ENCODE peak calls at places on chromosome X, in eight cellular contexts. S, J, I, N, O, H, B and X are unnamed samples.

GRCh38 chrX:2955838-2956237 is 26.7 kb upstream of the ARSD start:
- DNase-seq in S (no peak), J (no peak), I (no peak), N (no peak), O (no peak), H (no peak), B (no peak), X (no peak)

GRCh38 chrX:110131031-110131430 is 128.1 kb downstream of the TMEM164 start:
- DNase-seq in S (no peak), J (no peak), I (no peak), N (no peak), O (no peak), H (no peak), B (no peak), X (no peak)

GRCh38 chrX:129875669-129876068 is 30.3 kb upstream of the UTP14A start:
- DNase-seq in S (no peak), J (no peak), I (no peak), N (no peak), O (no peak), H (no peak), B (no peak), X (peak)

GRCh38 chrX:35374116-35374515 is 424.0 kb upstream of the MAGEB16 start:
- DNase-seq in S (no peak), J (no peak), I (no peak), N (no peak), O (no peak), H (no peak), B (no peak), X (no peak)

GRCh38 chrX:54172455-54172854 is 10.6 kb downstream of the FAM120C start:
- DNase-seq in S (no peak), J (no peak), I (no peak), N (no peak), O (no peak), H (no peak), B (no peak), X (no peak)

GRCh38 chrX:6021316-6022091 is 207.2 kb downstream of the NLGN4X start:
- DNase-seq in S (no peak), J (peak), I (peak), N (no peak), O (peak), H (no peak), B (no peak), X (peak)

GRCh38 chrX:101740642-101741041 is 81.0 kb upstream of the ARMCX2 start:
- DNase-seq in S (no peak), J (no peak), I (no peak), N (no peak), O (no peak), H (no peak), B (no peak), X (no peak)

GRCh38 chrX:42708222-42708621 is 69.7 kb downstream of the PPP1R2C start:
- DNase-seq in S (no peak), J (no peak), I (no peak), N (no peak), O (no peak), H (no peak), B (no peak), X (no peak)

GRCh38 chrX:2781698-2782097 is 29.9 kb downstream of the XG start:
- DNase-seq in S (no peak), J (no peak), I (no peak), N (no peak), O (no peak), H (peak), B (no peak), X (peak)

GRCh38 chrX:24260827-24261550 is 52.9 kb downstream of the SUPT20HL2 start:
- DNase-seq in S (no peak), J (no peak), I (no peak), N (no peak), O (no peak), H (no peak), B (no peak), X (peak)

GRCh38 chrX:46573896-46574336 is 351 bp downstream of the CHST7 start:
- DNase-seq in S (peak), J (peak), I (no peak), N (no peak), O (peak), H (no peak), B (no peak), X (peak)

GRCh38 chrX:112896051-112896450 is 55.4 kb upstream of the AMOT start:
- DNase-seq in S (no peak), J (no peak), I (no peak), N (no peak), O (no peak), H (no peak), B (no peak), X (no peak)

GRCh38 chrX:19649227-19650009 is 134.1 kb upstream of the MAP3K15 start:
- DNase-seq in S (no peak), J (no peak), I (no peak), N (no peak), O (no peak), H (no peak), B (no peak), X (peak)

GRCh38 chrX:39705299-39705698 is 392.5 kb downstream of the BCOR start:
- DNase-seq in S (peak), J (no peak), I (peak), N (peak), O (no peak), H (no peak), B (no peak), X (peak)

GRCh38 chrX:109190542-109190941 is 291.3 kb downstream of the GUCY2F start:
- DNase-seq in S (no peak), J (no peak), I (no peak), N (no peak), O (no peak), H (no peak), B (no peak), X (no peak)

GRCh38 chrX:16981980-16982379 is 35.5 kb downstream of the REPS2 start:
- DNase-seq in S (no peak), J (no peak), I (no peak), N (no peak), O (no peak), H (no peak), B (no peak), X (no peak)

GRCh38 chrX:369563-370101 is 17.1 kb downstream of the PPP2R3B start:
- DNase-seq in S (no peak), J (no peak), I (no peak), N (no peak), O (no peak), H (no peak), B (no peak), X (no peak)

GRCh38 chrX:1442016-1442665 is 10.6 kb downstream of the ASMTL start:
- DNase-seq in S (no peak), J (no peak), I (no peak), N (no peak), O (no peak), H (no peak), B (no peak), X (no peak)

GRCh38 chrX:54044877-54045328 is 630 bp upstream of the PHF8 start:
- DNase-seq in S (no peak), J (peak), I (no peak), N (no peak), O (peak), H (peak), B (no peak), X (no peak)

GRCh38 chrX:150899191-150899757 is 806 bp upstream of the CD99L2 start:
- DNase-seq in S (peak), J (peak), I (peak), N (no peak), O (no peak), H (no peak), B (no peak), X (peak)

GRCh38 chrX:66731398-66731797 is 92.5 kb upstream of the EDA2R start:
- DNase-seq in S (peak), J (peak), I (peak), N (no peak), O (peak), H (peak), B (no peak), X (peak)

GRCh38 chrX:31117195-31117594 is 45.4 kb upstream of the FTHL17 start:
- DNase-seq in S (no peak), J (no peak), I (no peak), N (no peak), O (no peak), H (no peak), B (no peak), X (peak)

GRCh38 chrX:28851871-28852270 is 264.6 kb downstream of the IL1RAPL1 start:
- DNase-seq in S (no peak), J (no peak), I (no peak), N (no peak), O (peak), H (no peak), B (no peak), X (no peak)

GRCh38 chrX:28966335-28966734 is 379.1 kb downstream of the IL1RAPL1 start:
- DNase-seq in S (no peak), J (no peak), I (no peak), N (no peak), O (no peak), H (no peak), B (no peak), X (peak)

GRCh38 chrX:19897087-19897486 is 9.7 kb upstream of the SH3KBP1 start:
- DNase-seq in S (no peak), J (no peak), I (no peak), N (no peak), O (no peak), H (no peak), B (no peak), X (no peak)

GRCh38 chrX:6693051-6693450 is 158.1 kb upstream of the VCX3A start:
- DNase-seq in S (no peak), J (no peak), I (no peak), N (no peak), O (no peak), H (no peak), B (no peak), X (no peak)

GRCh38 chrX:84248226-84248625 is 60.2 kb upstream of the RPS6KA6 start:
- DNase-seq in S (no peak), J (no peak), I (no peak), N (no peak), O (no peak), H (no peak), B (no peak), X (peak)

GRCh38 chrX:134377537-134377936 is 82.4 kb upstream of the HPRT1 start:
- DNase-seq in S (no peak), J (peak), I (peak), N (no peak), O (peak), H (no peak), B (no peak), X (peak)

GRCh38 chrX:22952011-22952410 is 47.7 kb upstream of the DDX53 start:
- DNase-seq in S (no peak), J (peak), I (peak), N (no peak), O (no peak), H (no peak), B (no peak), X (peak)

GRCh38 chrX:367866-368265 is 18.8 kb downstream of the PPP2R3B start:
- DNase-seq in S (no peak), J (no peak), I (no peak), N (no peak), O (no peak), H (no peak), B (no peak), X (no peak)

GRCh38 chrX:147736045-147736444 is 175.7 kb upstream of the FMR1 start:
- DNase-seq in S (no peak), J (no peak), I (no peak), N (no peak), O (no peak), H (no peak), B (no peak), X (no peak)

GRCh38 chrX:147741776-147742175 is 169.9 kb upstream of the FMR1 start:
- DNase-seq in S (no peak), J (no peak), I (no peak), N (no peak), O (no peak), H (no peak), B (no peak), X (no peak)

GRCh38 chrX:147738260-147738659 is 173.5 kb upstream of the FMR1 start:
- DNase-seq in S (no peak), J (no peak), I (no peak), N (no peak), O (no peak), H (no peak), B (no peak), X (no peak)

GRCh38 chrX:147735364-147735763 is 176.4 kb upstream of the FMR1 start:
- DNase-seq in S (no peak), J (no peak), I (no peak), N (no peak), O (no peak), H (no peak), B (no peak), X (no peak)

DNA sequence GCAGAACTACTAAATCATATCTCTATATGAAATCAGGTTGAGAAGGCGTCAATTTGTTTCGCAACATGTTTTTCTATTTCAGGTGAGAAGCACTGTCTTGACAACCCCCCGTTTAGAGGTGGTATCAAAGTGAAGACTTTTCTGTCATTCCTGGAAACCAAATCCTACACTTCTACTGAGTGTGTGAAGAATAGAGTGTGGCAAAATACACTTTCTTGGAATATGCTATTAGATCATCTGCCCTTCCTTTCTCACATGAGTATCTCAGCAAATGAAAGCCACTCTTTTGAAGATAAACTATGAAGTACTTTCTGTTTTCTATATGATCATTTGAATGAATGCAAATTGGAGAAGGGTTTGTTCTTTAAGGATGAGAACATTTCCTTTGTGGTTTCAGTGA is 174.0 kb upstream of the FMR1 start:
- DNase-seq in S (no peak), J (no peak), I (no peak), N (no peak), O (no peak), H (no peak), B (no peak), X (no peak)
- H3K4me2 ChIP-seq in S (no peak), J (no peak), I (no peak), N (no peak), O (no peak), H (no peak), B (no peak), X (no peak)

GRCh38 chrX:15947648-15948317 is 93.2 kb upstream of the AP1S2 start:
- DNase-seq in S (no peak), J (no peak), I (peak), N (no peak), O (no peak), H (no peak), B (peak), X (peak)

GRCh38 chrX:15943393-15943792 is 88.8 kb upstream of the AP1S2 start:
- DNase-seq in S (no peak), J (no peak), I (peak), N (no peak), O (no peak), H (no peak), B (no peak), X (no peak)

GRCh38 chrX:15942307-15942706 is 87.7 kb upstream of the AP1S2 start:
- DNase-seq in S (no peak), J (no peak), I (no peak), N (no peak), O (no peak), H (no peak), B (no peak), X (no peak)

GRCh38 chrX:15948318-15948660 is 93.7 kb upstream of the AP1S2 start:
- DNase-seq in S (no peak), J (no peak), I (no peak), N (no peak), O (no peak), H (no peak), B (no peak), X (no peak)

DNA sequence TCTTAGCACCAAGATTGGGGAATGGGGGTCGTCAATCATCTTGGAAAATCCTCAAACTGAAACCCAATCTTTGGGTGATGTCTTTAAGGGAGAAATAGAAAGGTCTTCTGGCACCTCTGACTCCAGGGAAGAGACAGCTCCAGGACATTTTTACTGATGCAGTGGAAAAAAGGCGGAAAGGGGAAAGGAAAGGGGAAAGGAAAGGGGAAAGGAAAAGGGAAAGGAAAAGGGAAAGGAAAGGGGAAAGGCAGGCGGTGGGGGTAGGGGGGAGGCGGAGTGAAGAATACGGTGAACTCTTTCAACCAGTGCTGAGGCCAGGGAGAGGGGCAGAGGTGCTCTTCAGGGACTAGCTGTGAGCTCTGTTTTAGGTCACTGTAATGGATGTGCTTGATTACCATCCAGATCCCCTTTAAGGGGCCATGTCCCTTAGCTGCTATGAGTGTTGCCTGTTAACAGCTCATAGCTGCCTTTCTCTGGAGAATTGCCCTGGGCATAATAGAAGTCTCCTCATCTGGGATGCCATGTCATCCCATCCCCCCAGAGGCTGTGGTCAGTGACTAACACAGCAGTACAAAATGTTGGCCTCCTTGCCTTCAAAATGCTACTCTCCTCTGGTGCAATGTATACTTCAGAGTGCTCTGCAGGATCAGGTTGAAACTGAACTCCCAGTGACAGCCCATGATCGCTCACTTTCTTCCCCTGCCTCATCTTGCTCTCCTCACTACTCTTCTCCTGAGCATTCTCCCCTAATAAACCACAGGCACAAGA is 92.4 kb upstream of the AP1S2 start:
- DNase-seq in S (no peak), J (no peak), I (peak), N (no peak), O (no peak), H (no peak), B (no peak), X (peak)
- TF ChIP-seq RAD21 in S (no peak), J (no peak), I (no peak), N (no peak), O (no peak), H (no peak), B (no peak), X (no peak)

DNA sequence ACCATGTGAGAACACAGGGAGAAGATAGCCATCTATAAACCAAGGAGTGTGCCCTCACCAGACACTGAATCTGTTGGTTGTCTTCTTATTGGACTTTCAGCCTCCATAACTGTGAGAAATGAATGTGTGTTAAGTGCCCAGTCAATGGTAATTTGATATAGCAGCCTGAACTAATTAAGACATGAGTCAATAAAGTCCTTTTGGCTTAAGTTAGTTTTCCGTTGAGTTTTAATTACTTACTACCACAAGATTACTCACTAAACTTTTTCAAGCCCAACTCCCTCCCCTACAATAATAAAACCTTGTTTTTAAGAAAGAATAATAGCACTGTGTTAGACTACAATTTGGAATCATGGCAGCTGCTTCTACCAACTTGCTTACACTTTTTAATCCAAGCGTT is 324.2 kb downstream of the PCDH19 start:
- DNase-seq in S (no peak), J (no peak), I (no peak), N (no peak), O (no peak), H (no peak), B (no peak), X (no peak)
- H3K4me2 ChIP-seq in S (no peak), J (no peak), I (no peak), N (no peak), O (no peak), H (no peak), B (no peak), X (no peak)

GRCh38 chrX:107629533-107629909 is 1.2 kb downstream of the PRPS1 start:
- DNase-seq in S (peak), J (peak), I (peak), N (no peak), O (peak), H (no peak), B (no peak), X (peak)

GRCh38 chrX:107626916-107627315 is 1.4 kb upstream of the PRPS1 start:
- DNase-seq in S (no peak), J (no peak), I (no peak), N (no peak), O (no peak), H (no peak), B (no peak), X (no peak)

GRCh38 chrX:107630031-107630689 is 1.9 kb downstream of the PRPS1 start:
- DNase-seq in S (no peak), J (no peak), I (no peak), N (no peak), O (no peak), H (no peak), B (no peak), X (no peak)

GRCh38 chrX:107627792-107628661 is at the start of gene PRPS1:
- DNase-seq in S (peak), J (peak), I (peak), N (peak), O (peak), H (peak), B (peak), X (peak)

DNA sequence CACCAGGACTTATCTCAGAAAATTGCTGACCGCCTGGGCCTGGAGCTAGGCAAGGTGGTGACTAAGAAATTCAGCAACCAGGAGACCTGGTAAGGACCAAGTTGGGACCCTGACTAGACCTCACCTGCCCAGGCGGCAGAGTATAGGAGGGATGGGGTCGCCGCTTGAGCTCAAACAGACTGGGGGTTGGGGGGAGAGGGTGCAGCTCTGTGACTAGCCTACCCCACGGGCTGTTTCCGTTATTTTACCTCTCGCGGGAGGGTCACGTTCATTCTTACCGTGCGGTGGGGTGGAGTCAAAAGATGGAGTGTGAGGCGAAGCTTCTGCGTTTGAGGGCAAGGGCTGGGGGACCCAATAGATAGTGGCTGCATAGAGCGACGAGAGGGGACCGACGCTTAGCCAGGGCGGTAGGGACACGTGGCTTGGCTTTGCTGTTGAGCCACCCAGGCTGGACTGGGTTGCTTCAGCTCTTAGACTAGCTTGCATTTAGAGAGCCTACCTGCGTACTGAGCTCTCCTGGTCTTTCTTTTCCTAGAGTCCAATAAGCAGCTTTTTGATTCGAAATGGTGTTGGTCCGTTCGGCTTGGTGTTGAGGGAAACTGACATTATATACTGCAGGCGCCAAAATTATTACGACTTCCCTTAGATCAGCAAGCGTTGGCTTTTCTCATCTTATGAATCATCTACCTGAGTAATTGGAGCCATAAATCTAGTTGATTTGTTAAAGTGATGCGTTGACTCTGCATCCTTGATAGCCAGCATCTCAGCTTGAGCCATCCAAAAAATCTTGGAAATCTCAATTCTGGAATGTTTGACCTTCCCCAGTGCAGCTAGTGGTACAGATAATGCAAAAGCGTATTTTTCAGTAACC is 587 bp downstream of the PRPS1 start:
- DNase-seq in S (peak), J (peak), I (peak), N (no peak), O (peak), H (no peak), B (no peak), X (peak)
- TF ChIP-seq RAD21 in S (no peak), J (no peak), I (no peak), N (no peak), O (no peak), H (no peak), B (no peak), X (no peak)